ENCODE peak calls at places on chromosomes 6 and 20, in four cellular contexts. I, V, C and O are unnamed samples.

GRCh38 chr6:167671977-167672687 is 154.6 kb upstream of the AFDN start:
- DNase-seq in C (no peak), V (no peak), I (no peak), O (no peak)

GRCh38 chr6:156402227-156402626 is 375.0 kb upstream of the ARID1B start:
- DNase-seq in C (no peak), V (no peak), I (no peak), O (no peak)

GRCh38 chr6:111995409-111995808 is 58.5 kb upstream of the CCN6 start:
- DNase-seq in C (no peak), I (no peak), V (no peak), O (no peak)

GRCh38 chr20:34249291-34249690 is 8.1 kb downstream of the ASIP start:
- DNase-seq in C (peak), V (no peak), I (no peak), O (peak)

GRCh38 chr20:23254034-23254433 is 96.6 kb upstream of the NXT1 start:
- DNase-seq in V (no peak), I (no peak), C (no peak), O (no peak)

GRCh38 chr6:15608406-15608805 is 54.4 kb downstream of the DTNBP1 start:
- DNase-seq in I (no peak), C (peak), V (no peak), O (peak)

GRCh38 chr6:44675449-44675848 is 287.9 kb downstream of the CDC5L start:
- DNase-seq in I (no peak), C (no peak), V (no peak), O (no peak)

GRCh38 chr6:87237804-87238203 is 82.4 kb downstream of the ZNF292 start:
- DNase-seq in C (peak), V (no peak), I (no peak), O (peak)

GRCh38 chr6:18515767-18516166 is 128.6 kb downstream of the RNF144B start:
- DNase-seq in C (no peak), I (no peak), V (no peak), O (no peak)

GRCh38 chr20:46572790-46573189 is 22.3 kb upstream of the OCSTAMP start:
- DNase-seq in I (no peak), C (no peak), V (no peak), O (no peak)

GRCh38 chr6:53611342-53611741 is 54.2 kb downstream of the KLHL31 start:
- DNase-seq in I (no peak), V (no peak), C (no peak), O (peak)

GRCh38 chr20:64254571-64255360 is 782 bp upstream of the PCMTD2 start:
- DNase-seq in V (no peak), I (no peak), C (no peak), O (peak)

GRCh38 chr6:169847773-169848380 is 96.5 kb downstream of the ERMARD start:
- DNase-seq in C (no peak), V (no peak), I (no peak), O (no peak)

GRCh38 chr6:23510778-23511510 is 615.1 kb upstream of the NRSN1 start:
- DNase-seq in I (no peak), V (no peak), C (peak), O (no peak)

DNA sequence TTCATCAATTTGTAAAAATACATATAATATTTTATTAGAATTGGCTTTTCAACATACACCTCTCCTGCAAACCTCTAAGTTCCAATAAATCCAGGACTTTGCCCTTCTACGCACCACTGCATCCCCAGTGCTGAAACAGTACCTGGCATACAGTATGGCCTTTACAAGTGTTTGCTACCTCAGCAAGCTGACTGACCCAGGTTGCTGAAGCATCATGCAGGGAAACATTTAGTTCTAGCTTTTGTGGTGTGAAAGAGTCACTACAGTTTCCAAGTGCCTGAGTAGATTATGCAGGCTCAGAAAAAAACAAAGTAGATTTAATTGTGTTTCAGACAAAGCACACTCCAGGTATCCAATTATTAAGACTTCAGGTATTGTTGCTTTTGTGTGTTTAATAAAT is 614.2 kb upstream of the NRSN1 start:
- DNase-seq in C (peak), V (no peak), I (no peak), O (no peak)
- H3K27ac ChIP-seq in C (no peak), V (no peak), I (no peak), O (no peak)

GRCh38 chr20:3565851-3566250 is 95.0 kb downstream of the ATRN start:
- DNase-seq in C (peak), I (no peak), V (no peak), O (no peak)
- H2BK12ac ChIP-seq in C (no peak), I (no peak), V (no peak), O (no peak)

GRCh38 chr6:138441965-138442364 is 37.9 kb downstream of the HEBP2 start:
- DNase-seq in C (no peak), I (no peak), V (no peak), O (no peak)

GRCh38 chr6:138440296-138440695 is 36.3 kb downstream of the HEBP2 start:
- DNase-seq in I (no peak), C (no peak), V (no peak), O (no peak)

GRCh38 chr6:138440758-138441362 is 36.8 kb downstream of the HEBP2 start:
- DNase-seq in V (no peak), C (no peak), I (no peak), O (no peak)

GRCh38 chr6:138442663-138443062 is 38.6 kb downstream of the HEBP2 start:
- DNase-seq in V (no peak), I (no peak), C (no peak), O (no peak)

DNA sequence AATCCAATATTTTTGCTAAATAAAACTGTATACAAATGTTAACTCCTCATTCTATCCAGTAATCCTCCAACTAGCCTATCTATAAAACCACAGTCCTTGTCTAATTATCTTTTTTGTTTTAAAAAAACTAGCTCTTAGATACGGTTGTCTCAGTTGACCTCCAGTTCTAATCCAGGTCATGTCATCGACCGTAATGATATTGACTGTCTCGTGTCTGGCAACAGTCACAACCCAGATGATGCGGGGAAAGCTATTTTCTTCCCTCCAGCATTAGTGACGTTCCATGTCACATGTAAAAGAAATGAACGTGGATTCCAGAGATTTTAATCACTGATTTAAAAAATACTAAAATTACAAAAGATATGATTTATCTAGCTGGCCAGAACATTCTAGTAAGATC is 35.5 kb downstream of the HEBP2 start:
- DNase-seq in C (peak), V (no peak), I (no peak), O (no peak)
- H3K27ac ChIP-seq in C (no peak), V (no peak), I (no peak), O (no peak)

GRCh38 chr6:35049346-35049745 is 91.8 kb downstream of the TCP11 start:
- DNase-seq in V (no peak), C (no peak), I (no peak), O (no peak)

GRCh38 chr6:35046862-35047261 is 94.3 kb downstream of the TCP11 start:
- DNase-seq in C (no peak), I (no peak), V (no peak), O (no peak)

GRCh38 chr6:35047265-35048011 is 93.7 kb downstream of the TCP11 start:
- DNase-seq in C (peak), I (no peak), V (no peak), O (peak)

GRCh38 chr6:35048631-35049083 is 92.5 kb downstream of the TCP11 start:
- DNase-seq in V (no peak), C (peak), I (no peak), O (peak)

DNA sequence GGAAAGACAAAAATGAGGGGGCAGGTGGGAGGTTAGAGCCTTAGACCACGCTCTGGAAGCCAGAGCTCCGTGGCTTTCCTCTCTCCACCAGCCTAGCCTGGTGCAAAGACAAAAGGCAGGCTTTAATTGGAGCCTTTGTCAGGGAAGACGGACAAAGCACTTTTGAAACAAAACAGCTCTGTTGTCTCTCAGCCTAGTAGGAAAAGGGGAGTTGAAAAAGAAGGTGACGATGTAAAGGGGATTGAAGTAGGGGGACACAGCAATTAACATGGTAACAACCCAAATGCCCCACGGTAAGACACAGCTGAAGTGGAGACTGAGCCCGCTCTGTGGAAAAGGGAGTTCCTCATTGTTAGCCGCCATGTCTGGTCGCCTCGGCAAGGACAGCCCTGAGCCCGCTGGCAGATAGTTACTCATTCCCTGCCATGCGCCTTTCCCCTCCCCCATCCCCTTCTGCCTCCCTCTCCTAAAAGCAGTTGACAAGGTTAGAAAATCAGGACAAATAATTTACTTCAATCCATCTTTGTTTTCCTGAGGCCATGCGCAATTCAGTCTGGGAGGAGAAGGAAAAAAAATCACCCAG is 93.0 kb downstream of the TCP11 start:
- DNase-seq in I (no peak), V (peak), C (no peak), O (no peak)
- H2BK12ac ChIP-seq in I (peak), V (no peak), C (peak), O (peak)

GRCh38 chr6:11428351-11428750 is 109.2 kb upstream of the TMEM170B start:
- DNase-seq in I (no peak), C (no peak), V (no peak), O (no peak)
- H3K27ac ChIP-seq in I (no peak), C (peak), V (no peak), O (peak)

DNA sequence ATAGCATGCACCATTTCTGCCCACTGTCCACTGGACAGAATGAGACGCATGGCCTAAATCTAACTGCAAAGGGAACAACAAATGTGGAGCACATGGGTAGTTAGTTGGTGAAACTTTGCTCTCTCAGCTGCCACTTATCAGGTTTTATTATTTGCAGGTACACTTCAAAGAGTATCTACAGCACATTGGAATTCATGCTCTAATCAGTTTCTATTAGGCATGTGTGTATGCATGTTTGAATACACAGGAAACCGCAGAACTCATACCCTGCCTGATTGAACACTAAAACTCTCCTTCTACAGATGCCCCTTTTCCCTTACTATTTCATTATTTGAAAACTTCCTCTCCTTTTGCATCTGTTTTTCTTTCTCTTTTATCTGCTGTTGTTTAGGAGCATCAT is 97.4 kb upstream of the HSF2 start:
- DNase-seq in I (no peak), C (no peak), V (no peak), O (no peak)
- H2BK12ac ChIP-seq in I (no peak), C (no peak), V (no peak), O (no peak)

GRCh38 chr6:128422200-128422599 is 98.2 kb downstream of the PTPRK start:
- DNase-seq in V (no peak), I (no peak), C (no peak), O (no peak)
- H3K27ac ChIP-seq in V (no peak), I (no peak), C (no peak), O (no peak)

DNA sequence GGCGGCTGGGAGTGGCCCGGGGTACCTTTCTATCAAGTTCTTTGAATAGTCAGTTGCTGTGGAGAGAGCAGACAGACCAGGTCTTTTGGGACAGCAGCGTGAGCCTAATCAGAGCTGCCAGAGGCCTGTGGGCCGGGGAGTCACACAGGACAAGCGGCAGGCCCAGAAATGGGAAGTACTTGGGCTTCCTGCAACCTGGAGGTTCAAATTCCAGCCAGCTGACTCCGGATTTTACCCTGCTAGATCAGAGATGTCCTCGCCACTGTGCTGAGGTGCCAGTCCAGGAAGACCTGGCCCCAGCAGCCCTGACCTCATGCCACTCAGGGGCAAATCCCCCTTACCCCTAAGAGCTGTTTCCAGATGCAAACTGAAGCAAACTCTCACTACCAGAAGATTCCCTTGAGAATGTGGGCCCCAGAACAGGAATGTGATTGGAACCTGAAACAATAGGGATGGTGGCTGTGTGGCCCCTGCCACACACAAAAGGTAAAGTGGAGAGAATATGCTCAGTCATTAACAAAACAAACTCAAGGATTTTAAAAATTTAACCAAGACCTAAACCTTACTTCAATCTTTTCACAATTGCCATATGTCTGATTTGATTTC is 9.7 kb downstream of the BEND3 start:
- DNase-seq in I (no peak), C (no peak), V (no peak), O (no peak)
- H2BK12ac ChIP-seq in I (peak), C (no peak), V (no peak), O (no peak)

GRCh38 chr20:5612476-5613291 is 137.5 kb upstream of the SHLD1 start:
- DNase-seq in C (peak), V (no peak), I (no peak), O (peak)
- H3K27ac ChIP-seq in C (no peak), V (no peak), I (no peak), O (no peak)

GRCh38 chr20:9369557-9369956 is 144.8 kb upstream of the LAMP5 start:
- DNase-seq in I (no peak), C (no peak), V (no peak), O (no peak)

GRCh38 chr20:9363673-9364072 is 150.7 kb upstream of the LAMP5 start:
- DNase-seq in C (no peak), I (no peak), V (no peak), O (no peak)

GRCh38 chr20:9374068-9374467 is 140.3 kb upstream of the LAMP5 start:
- DNase-seq in V (no peak), I (no peak), C (no peak), O (no peak)

GRCh38 chr20:9374480-9374879 is 139.9 kb upstream of the LAMP5 start:
- DNase-seq in I (no peak), V (no peak), C (no peak), O (peak)

GRCh38 chr20:9368893-9369292 is 145.5 kb upstream of the LAMP5 start:
- DNase-seq in I (no peak), C (no peak), V (no peak), O (no peak)
- H2BK12ac ChIP-seq in I (no peak), C (no peak), V (no peak), O (no peak)